ENCODE peak calls at places on chromosomes 4 and X, in eight cellular contexts. K, S, V, C, T, B, Z and M are unnamed samples.

GRCh38 chr4:152310223-152310622 is 225.7 kb downstream of the FBXW7 start:
- DNase-seq in K (peak; percentile 17), S (no peak), V (no peak), C (peak; percentile 88), T (no peak), B (no peak), Z (no peak), M (peak; percentile 58)

GRCh38 chr4:3346146-3346545 is 53.3 kb downstream of the RGS12 start:
- DNase-seq in K (peak; percentile 86), S (peak; percentile 74), V (peak; percentile 55), C (peak; percentile 78), T (peak; percentile 74), B (peak; percentile 73), Z (peak; percentile 51), M (peak; percentile 84)

GRCh38 chr4:15164571-15164970 is 162.3 kb downstream of the CPEB2 start:
- DNase-seq in K (no peak), S (no peak), V (no peak), C (peak; percentile 17), T (no peak), B (no peak), Z (no peak), M (peak; percentile 96)

GRCh38 chrX:132463411-132463810 is 25.4 kb downstream of the MBNL3 start:
- DNase-seq in K (peak; percentile 34), S (no peak), V (no peak), C (peak; percentile 73), T (no peak), B (no peak), Z (no peak), M (peak; percentile 26)

GRCh38 chr4:163395758-163396157 is 52.1 kb downstream of the NPY5R start:
- DNase-seq in K (no peak), S (no peak), V (no peak), C (no peak), T (no peak), B (no peak), Z (no peak), M (no peak)

GRCh38 chr4:68962868-68963267 is 11.3 kb upstream of the UGT2A3 start:
- DNase-seq in K (no peak), S (no peak), V (no peak), C (no peak), T (no peak), B (no peak), Z (no peak), M (peak; percentile 84)

GRCh38 chr4:161457311-161457710 is 706.5 kb downstream of the FSTL5 start:
- DNase-seq in K (no peak), S (no peak), V (no peak), C (no peak), T (no peak), B (no peak), Z (no peak), M (peak; percentile 18)

GRCh38 chr4:4721636-4722035 is 137.8 kb upstream of the MSX1 start:
- DNase-seq in K (no peak), S (no peak), V (no peak), C (no peak), T (no peak), B (no peak), Z (no peak), M (no peak)

GRCh38 chrX:12263211-12263610 is 124.9 kb downstream of the FRMPD4 start:
- DNase-seq in K (no peak), S (no peak), V (no peak), C (peak; percentile 32), T (no peak), B (no peak), Z (no peak), M (no peak)

GRCh38 chr4:3375688-3376087 is 66.1 kb upstream of the HGFAC start:
- DNase-seq in K (no peak), S (no peak), V (no peak), C (peak; percentile 74), T (no peak), B (no peak), Z (no peak), M (peak; percentile 62)

GRCh38 chr4:130309221-130309620 is 1213.3 kb downstream of the C4orf33 start:
- DNase-seq in K (no peak), S (no peak), V (no peak), C (no peak), T (no peak), B (no peak), Z (no peak), M (no peak)